ENCODE peak calls at places on chromosomes 3 and 15, in nine cellular contexts. A, P, Z, O, R, B, Q, L and U are unnamed samples.

GRCh38 chr3:128072454-128073184 is 20.4 kb downstream of the SEC61A1 start:
- DNase-seq in A (no peak), P (no peak), Z (no peak), O (no peak), R (no peak), B (no peak), Q (no peak), L (peak), U (no peak)

GRCh38 chr3:127104586-127104985 is 88.3 kb upstream of the PRR23E start:
- DNase-seq in A (no peak), P (no peak), Z (no peak), O (no peak), R (no peak), B (no peak), Q (no peak), L (no peak), U (no peak)

GRCh38 chr15:94266000-94266399 is 34.6 kb downstream of the MCTP2 start:
- DNase-seq in A (no peak), P (no peak), Z (no peak), O (no peak), R (no peak), B (no peak), Q (peak), L (no peak), U (no peak)

GRCh38 chr15:90816401-90817116 is 51.8 kb upstream of the FURIN start:
- DNase-seq in A (no peak), P (no peak), Z (no peak), O (no peak), R (no peak), B (no peak), Q (no peak), L (peak), U (no peak)

GRCh38 chr3:30551266-30551665 is 55.1 kb upstream of the TGFBR2 start:
- DNase-seq in A (no peak), P (no peak), Z (no peak), O (no peak), R (no peak), B (no peak), Q (no peak), L (no peak), U (no peak)

GRCh38 chr15:63339006-63339766 is 42.5 kb downstream of the CA12 start:
- DNase-seq in A (no peak), P (no peak), Z (no peak), O (no peak), R (no peak), B (no peak), Q (peak), L (no peak), U (no peak)

GRCh38 chr3:127067116-127067910 is 84.4 kb downstream of the PLXNA1 start:
- DNase-seq in A (no peak), P (no peak), Z (no peak), O (no peak), R (no peak), B (no peak), Q (no peak), L (no peak), U (no peak)

GRCh38 chr15:60301024-60301423 is 96.8 kb downstream of the ANXA2 start:
- DNase-seq in A (no peak), P (no peak), Z (no peak), O (no peak), R (no peak), B (no peak), Q (peak), L (no peak), U (no peak)

GRCh38 chr15:26628879-26629529 is 143.9 kb downstream of the GABRB3 start:
- DNase-seq in A (peak), P (no peak), Z (peak), O (peak), R (peak), B (no peak), Q (peak), L (peak), U (no peak)

GRCh38 chr15:90871716-90872480 is 3.5 kb downstream of the FURIN start:
- DNase-seq in A (peak), P (peak), Z (peak), O (peak), R (peak), B (no peak), Q (no peak), L (no peak), U (no peak)

GRCh38 chr3:128112406-128112968 is 11.1 kb downstream of the RUVBL1 start:
- DNase-seq in A (no peak), P (no peak), Z (no peak), O (no peak), R (no peak), B (no peak), Q (peak), L (no peak), U (peak)

GRCh38 chr3:182400838-182401237 is 392.5 kb upstream of the ATP11B start:
- DNase-seq in A (no peak), P (no peak), Z (no peak), O (no peak), R (no peak), B (no peak), Q (no peak), L (no peak), U (no peak)

GRCh38 chr3:110932515-110933095 is 139.0 kb upstream of the NECTIN3 start:
- DNase-seq in A (no peak), P (no peak), Z (no peak), O (no peak), R (no peak), B (no peak), Q (peak), L (no peak), U (peak)

GRCh38 chr3:112894258-112894657 is 47.6 kb upstream of the CD200R1L start:
- DNase-seq in A (no peak), P (no peak), Z (no peak), O (peak), R (no peak), B (no peak), Q (peak), L (no peak), U (peak)

GRCh38 chr15:40364259-40364658 is 6.2 kb downstream of the DISP2 start:
- DNase-seq in A (peak), P (no peak), Z (no peak), O (no peak), R (peak), B (no peak), Q (no peak), L (no peak), U (no peak)

GRCh38 chr3:134445631-134446030 is 40.2 kb downstream of the ANAPC13 start:
- DNase-seq in A (no peak), P (no peak), Z (no peak), O (no peak), R (no peak), B (no peak), Q (peak), L (no peak), U (peak)

GRCh38 chr3:50139718-50140423 is 15.3 kb upstream of the SEMA3F start:
- DNase-seq in A (no peak), P (no peak), Z (no peak), O (no peak), R (no peak), B (no peak), Q (no peak), L (no peak), U (no peak)

GRCh38 chr15:55685292-55685691 is 57.7 kb downstream of the PRTG start:
- DNase-seq in A (no peak), P (no peak), Z (no peak), O (no peak), R (no peak), B (no peak), Q (peak), L (no peak), U (no peak)

GRCh38 chr3:13637311-13637891 is 88.5 kb downstream of the FBLN2 start:
- DNase-seq in A (no peak), P (no peak), Z (no peak), O (no peak), R (no peak), B (no peak), Q (no peak), L (no peak), U (no peak)

GRCh38 chr15:74573987-74574386 is 33.0 kb downstream of the ARID3B start:
- DNase-seq in A (no peak), P (no peak), Z (no peak), O (no peak), R (no peak), B (no peak), Q (peak), L (no peak), U (no peak)

GRCh38 chr3:61686228-61686648 is 124.9 kb downstream of the PTPRG start:
- DNase-seq in A (no peak), P (no peak), Z (no peak), O (no peak), R (no peak), B (no peak), Q (no peak), L (no peak), U (no peak)
- TF ChIP-seq CTCF in A (no peak), P (no peak), Z (no peak), O (no peak), R (no peak), B (no peak), Q (no peak), L (no peak), U (peak)

GRCh38 chr3:14911651-14912050 is 35.7 kb upstream of the NR2C2 start:
- DNase-seq in A (no peak), P (no peak), Z (no peak), O (peak), R (no peak), B (no peak), Q (no peak), L (no peak), U (no peak)

GRCh38 chr3:14914777-14915113 is 32.6 kb upstream of the NR2C2 start:
- DNase-seq in A (no peak), P (no peak), Z (no peak), O (peak), R (no peak), B (no peak), Q (no peak), L (peak), U (no peak)

GRCh38 chr3:14913071-14913925 is 34.1 kb upstream of the NR2C2 start:
- DNase-seq in A (no peak), P (no peak), Z (no peak), O (peak), R (no peak), B (no peak), Q (no peak), L (peak), U (no peak)

GRCh38 chr3:14915636-14916222 is 31.7 kb upstream of the NR2C2 start:
- DNase-seq in A (no peak), P (no peak), Z (no peak), O (peak), R (no peak), B (no peak), Q (no peak), L (peak), U (no peak)

DNA sequence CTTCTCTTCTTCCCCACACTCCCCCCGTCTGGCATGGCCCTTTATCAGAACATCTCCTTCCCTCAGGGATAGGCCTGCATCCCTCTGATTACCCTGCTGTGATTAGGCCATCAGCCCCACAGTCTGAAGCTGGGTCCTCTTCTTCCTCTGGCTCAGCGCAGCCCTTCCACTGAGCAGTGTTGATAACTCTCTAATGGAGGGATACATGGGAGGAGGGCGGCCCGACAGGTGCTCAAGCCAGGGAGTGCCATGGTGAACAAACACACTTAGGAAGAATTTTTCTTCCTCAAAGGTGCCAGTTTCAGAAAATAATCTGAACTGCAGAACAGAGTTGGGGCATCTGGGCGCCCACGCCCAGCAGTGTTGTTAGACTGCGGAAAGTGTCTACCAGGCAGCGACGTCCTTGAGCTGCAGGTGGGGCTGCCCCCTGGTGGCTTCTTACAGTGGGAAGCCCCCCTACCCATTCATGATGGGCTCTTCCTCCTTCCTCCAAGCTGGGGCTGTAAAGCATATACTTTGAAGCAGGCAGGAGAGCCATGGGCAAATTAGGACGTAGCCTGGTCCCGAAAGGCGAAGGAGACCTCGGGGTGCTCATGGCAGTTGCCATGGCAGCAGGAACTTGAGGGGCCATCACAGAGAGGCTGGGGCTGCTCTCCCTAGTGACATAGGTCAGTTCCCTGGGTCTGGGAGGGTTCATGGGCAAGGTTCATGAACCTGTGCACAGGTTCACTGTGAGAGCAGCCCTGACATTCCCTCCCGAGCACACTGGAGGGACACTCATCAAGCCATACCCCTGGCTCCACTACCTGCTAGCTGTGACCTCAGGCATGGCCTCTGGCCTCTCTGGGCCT is 33.2 kb upstream of the NR2C2 start:
- DNase-seq in A (no peak), P (no peak), Z (no peak), O (peak), R (no peak), B (no peak), Q (no peak), L (peak), U (no peak)
- TF ChIP-seq CTCF in A (no peak), P (no peak), Z (peak), O (peak), R (no peak), B (no peak), Q (no peak), L (no peak), U (no peak)

GRCh38 chr3:52012699-52013098 is 17.0 kb upstream of the RPL29 start:
- DNase-seq in A (no peak), P (no peak), Z (no peak), O (no peak), R (no peak), B (no peak), Q (no peak), L (no peak), U (no peak)

GRCh38 chr3:52015431-52016256 is 19.9 kb upstream of the RPL29 start:
- DNase-seq in A (no peak), P (no peak), Z (no peak), O (no peak), R (no peak), B (no peak), Q (no peak), L (no peak), U (no peak)

GRCh38 chr3:52013802-52014598 is 18.3 kb upstream of the RPL29 start:
- DNase-seq in A (no peak), P (no peak), Z (no peak), O (no peak), R (no peak), B (no peak), Q (no peak), L (no peak), U (no peak)

GRCh38 chr3:52017467-52018065 is 21.9 kb upstream of the RPL29 start:
- DNase-seq in A (no peak), P (no peak), Z (no peak), O (no peak), R (no peak), B (no peak), Q (no peak), L (no peak), U (no peak)

GRCh38 chr3:52014613-52015012 is 18.9 kb upstream of the RPL29 start:
- DNase-seq in A (no peak), P (no peak), Z (no peak), O (peak), R (no peak), B (no peak), Q (no peak), L (no peak), U (no peak)
- TF ChIP-seq CTCF in A (no peak), P (no peak), Z (no peak), O (peak), R (no peak), B (no peak), Q (peak), L (no peak), U (peak)

GRCh38 chr15:41565702-41566101 is 6.7 kb downstream of the TYRO3 start:
- DNase-seq in A (no peak), P (no peak), Z (no peak), O (no peak), R (no peak), B (no peak), Q (no peak), L (no peak), U (no peak)
- TF ChIP-seq CTCF in A (no peak), P (no peak), Z (no peak), O (no peak), R (no peak), B (no peak), Q (no peak), L (no peak), U (no peak)

GRCh38 chr3:46484388-46484787 is 13.4 kb upstream of the RTP3 start:
- DNase-seq in A (no peak), P (no peak), Z (no peak), O (no peak), R (no peak), B (no peak), Q (no peak), L (no peak), U (no peak)
- TF ChIP-seq CTCF in A (no peak), P (no peak), Z (no peak), O (no peak), R (no peak), B (no peak), Q (no peak), L (no peak), U (no peak)

DNA sequence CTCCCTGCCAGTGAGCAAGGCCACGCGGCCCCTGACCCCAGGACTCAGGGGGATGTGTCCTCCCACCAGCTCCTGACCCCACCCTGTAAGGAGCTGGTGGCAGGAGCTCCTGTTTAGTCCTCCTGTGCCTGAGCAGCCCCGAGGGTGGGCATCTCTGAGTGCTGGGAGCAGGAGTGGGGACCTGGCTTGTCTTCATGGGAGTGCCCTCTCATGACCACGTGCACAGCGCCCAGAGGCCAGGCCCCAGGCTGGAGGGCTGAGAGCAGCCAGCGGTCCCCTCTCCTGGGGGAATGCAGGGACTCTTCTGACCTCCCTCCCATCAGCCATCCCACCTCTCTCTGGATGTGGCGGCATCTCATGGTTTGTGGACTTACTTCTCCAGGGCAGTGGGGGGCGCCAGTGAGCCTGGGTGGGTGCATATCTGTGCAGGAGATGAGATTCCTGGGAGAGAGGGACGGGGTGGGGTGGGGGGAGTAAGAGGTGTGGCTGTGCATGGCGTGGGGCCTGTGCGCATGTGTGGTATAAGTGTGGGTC is 205.6 kb downstream of the TBC1D2B start:
- DNase-seq in A (peak), P (no peak), Z (no peak), O (peak), R (peak), B (no peak), Q (no peak), L (no peak), U (no peak)
- TF ChIP-seq CTCF in A (no peak), P (no peak), Z (no peak), O (peak), R (no peak), B (no peak), Q (no peak), L (no peak), U (peak)

DNA sequence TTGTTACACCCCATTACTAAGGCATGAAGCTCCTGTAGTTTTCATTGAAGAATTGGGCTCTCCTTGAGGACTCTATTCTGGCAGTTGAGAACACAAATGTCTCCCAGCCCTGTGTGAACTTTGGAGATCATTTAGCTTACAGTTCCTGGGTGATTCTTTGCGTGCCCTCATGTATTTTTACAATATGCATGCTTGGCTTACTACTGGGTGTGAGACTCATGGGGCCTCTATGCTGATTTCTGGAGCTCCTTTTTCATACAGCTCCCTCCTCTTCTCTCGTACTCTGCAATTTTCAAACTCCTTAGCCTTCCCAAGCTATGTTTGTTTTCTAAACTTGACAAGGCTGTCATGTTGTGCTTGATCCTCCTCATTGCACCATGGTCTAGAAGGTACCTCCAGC is 8.6 kb downstream of the AKAP13 start:
- DNase-seq in A (no peak), P (no peak), Z (no peak), O (no peak), R (no peak), B (no peak), Q (no peak), L (no peak), U (no peak)
- TF ChIP-seq CTCF in A (no peak), P (no peak), Z (no peak), O (no peak), R (no peak), B (no peak), Q (no peak), L (no peak), U (no peak)

GRCh38 chr3:36697397-36698001 is 66.9 kb downstream of the DCLK3 start:
- DNase-seq in A (no peak), P (no peak), Z (no peak), O (peak), R (no peak), B (no peak), Q (no peak), L (no peak), U (no peak)
- TF ChIP-seq CTCF in A (no peak), P (no peak), Z (no peak), O (peak), R (no peak), B (no peak), Q (no peak), L (no peak), U (peak)

DNA sequence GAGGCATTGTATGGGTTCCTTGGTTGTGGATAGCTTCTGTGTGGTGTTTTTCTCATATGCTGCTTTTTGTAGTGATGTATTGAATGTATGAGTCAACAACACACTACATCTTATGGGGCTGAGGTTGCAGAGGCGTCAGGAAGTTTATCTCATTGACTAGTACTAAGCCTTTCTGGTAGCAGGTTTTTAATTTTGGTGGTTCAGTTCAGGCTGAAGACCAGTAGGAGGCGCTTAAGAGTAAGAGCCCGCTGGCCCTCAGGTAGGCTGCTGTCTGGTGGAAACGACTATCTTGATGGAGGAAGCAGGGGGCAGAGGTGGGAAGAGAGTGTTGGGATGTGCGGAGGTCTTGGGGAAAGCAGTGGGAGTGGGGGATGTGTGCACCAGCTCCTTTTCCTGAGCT is 62.4 kb downstream of the RTP4 start:
- DNase-seq in A (no peak), P (no peak), Z (no peak), O (no peak), R (no peak), B (no peak), Q (no peak), L (no peak), U (no peak)
- TF ChIP-seq CTCF in A (no peak), P (no peak), Z (no peak), O (peak), R (no peak), B (no peak), Q (peak), L (no peak), U (peak)